ENCODE peak calls at places on chromosomes 5 and 9, in nine cellular contexts. M, G, U, J, I, P, L, B and N are unnamed samples.

GRCh38 chr5:73201547-73202513 is 28.8 kb downstream of the TMEM174 start:
- DNase-seq in M (peak), P (no peak), I (peak), L (peak), B (peak), J (peak), U (no peak), G (no peak), N (peak)

GRCh38 chr9:121820286-121821005 is 169.0 kb downstream of the DAB2IP start:
- DNase-seq in L (no peak), B (no peak), M (no peak), I (no peak), P (no peak), J (no peak), U (no peak), G (no peak), N (no peak)

GRCh38 chr9:105608685-105609598 is 51.0 kb downstream of the FKTN start:
- DNase-seq in P (peak), I (peak), U (peak), M (peak), L (peak), G (peak), B (no peak), J (peak), N (no peak)

GRCh38 chr9:78035369-78035993 is 3.9 kb upstream of the GNAQ start:
- DNase-seq in B (no peak), G (peak), U (peak), I (peak), J (peak), M (peak), P (peak), L (peak), N (no peak)

GRCh38 chr5:749101-749670 is 35.3 kb downstream of the ZDHHC11B start:
- DNase-seq in P (no peak), G (no peak), I (no peak), L (no peak), M (no peak), B (no peak), U (no peak), J (no peak), N (no peak)

GRCh38 chr9:99357575-99357974 is 135.5 kb downstream of the SEC61B start:
- DNase-seq in U (no peak), M (no peak), I (no peak), J (no peak), B (no peak), P (no peak), G (peak), L (no peak), N (no peak)

GRCh38 chr5:24094081-24094480 is 550.7 kb downstream of the CDH10 start:
- DNase-seq in B (no peak), G (no peak), P (no peak), L (no peak), J (no peak), I (no peak), U (no peak), M (no peak), N (no peak)

GRCh38 chr9:127122176-127123151 is at the start of gene ANGPTL2:
- DNase-seq in L (peak), G (peak), B (no peak), M (peak), J (no peak), P (peak), I (peak), U (no peak), N (no peak)

GRCh38 chr5:124783285-124783684 is 36.8 kb upstream of the ZNF608 start:
- DNase-seq in M (no peak), U (no peak), G (no peak), L (no peak), J (no peak), I (no peak), P (no peak), B (no peak), N (no peak)

GRCh38 chr9:38771593-38771992 is 51.7 kb upstream of the FAM240B start:
- DNase-seq in U (no peak), M (no peak), B (no peak), I (no peak), G (no peak), P (no peak), J (no peak), L (no peak), N (no peak)

GRCh38 chr9:76366275-76366674 is 28.0 kb downstream of the RFK start:
- DNase-seq in L (peak), U (no peak), M (no peak), J (no peak), P (no peak), I (peak), B (no peak), G (peak), N (no peak)

GRCh38 chr5:120544043-120544442 is 79.9 kb downstream of the PRR16 start:
- DNase-seq in P (no peak), M (no peak), G (no peak), J (no peak), U (no peak), B (no peak), L (no peak), I (no peak), N (no peak)

GRCh38 chr9:131366745-131367401 is 27.0 kb upstream of the PRRC2B start:
- DNase-seq in B (no peak), P (no peak), L (peak), U (no peak), G (no peak), J (peak), M (no peak), I (no peak), N (no peak)

GRCh38 chr5:129541648-129542251 is 81.7 kb downstream of the ADAMTS19 start:
- DNase-seq in U (no peak), J (no peak), I (no peak), G (no peak), B (no peak), M (peak), P (no peak), L (peak), N (no peak)